ENCODE peak calls at places on chromosomes 16 and 17, in seven cellular contexts. G is Karpas-422; S is neural progenitor cell; K is heart left ventricle; D is RWPE1; E is caudate nucleus; B is CD8-positive, alpha-beta memory T cell. I is an unnamed sample.

GRCh38 chr17:38741853-38742421 is 6.2 kb downstream of the PCGF2 start:
- DNase-seq in G (no peak), S (no peak), K (peak; percentile 68), D (no peak), E (no peak), B (no peak), I (no peak)

GRCh38 chr16:85673529-85674417 is 15.0 kb downstream of the GINS2 start:
- DNase-seq in G (no peak), S (no peak), K (peak; percentile 82), D (no peak), E (no peak), B (no peak), I (peak; percentile 92)

GRCh38 chr16:1503110-1503955 is 10.2 kb downstream of the TELO2 start:
- DNase-seq in G (no peak), S (no peak), K (no peak), D (no peak), E (no peak), B (no peak), I (no peak)

GRCh38 chr16:87806246-87806607 is 40.4 kb upstream of the KLHDC4 start:
- DNase-seq in G (peak; percentile 82), S (no peak), K (no peak), D (peak; percentile 37), E (no peak), B (no peak), I (no peak)

GRCh38 chr16:87407511-87408112 is 15.5 kb downstream of the MAP1LC3B start:
- DNase-seq in G (no peak), S (no peak), K (peak; percentile 73), D (peak; percentile 76), E (no peak), B (no peak), I (no peak)

GRCh38 chr16:84582958-84583516 is 34.8 kb downstream of the COTL1 start:
- DNase-seq in G (no peak), S (no peak), K (peak; percentile 21), D (no peak), E (no peak), B (no peak), I (no peak)

GRCh38 chr16:65889533-65889966 is 476.9 kb upstream of the CDH5 start:
- DNase-seq in G (no peak), S (no peak), K (no peak), D (peak; percentile 32), E (no peak), B (no peak), I (no peak)

GRCh38 chr17:8192070-8192815 is 2.3 kb upstream of the BORCS6 start:
- DNase-seq in G (peak; percentile 93), S (peak; percentile 93), K (peak; percentile 89), D (peak; percentile 90), E (peak; percentile 94), B (peak; percentile 72), I (peak; percentile 95)

GRCh38 chr17:61567045-61567802 is 23.8 kb downstream of the NACA2 start:
- DNase-seq in G (peak; percentile 9), S (no peak), K (no peak), D (no peak), E (no peak), B (no peak), I (no peak)

GRCh38 chr16:58331024-58331707 is 36.3 kb upstream of the PRSS54 start:
- DNase-seq in G (peak; percentile 79), S (peak; percentile 74), K (no peak), D (no peak), E (no peak), B (no peak), I (no peak)

GRCh38 chr16:81905277-81905676 is 106.0 kb downstream of the SDR42E1 start:
- DNase-seq in G (no peak), S (no peak), K (no peak), D (no peak), E (no peak), B (no peak), I (no peak)

GRCh38 chr17:33292981-33293867 is at the start of gene ASIC2:
- DNase-seq in G (no peak), S (peak; percentile 89), K (no peak), D (peak; percentile 53), E (peak; percentile 14), B (no peak), I (peak; percentile 73)

GRCh38 chr16:20851601-20852000 is 45.3 kb downstream of the REXO5 start:
- DNase-seq in G (no peak), S (no peak), K (peak; percentile 91), D (peak; percentile 79), E (peak; percentile 15), B (no peak), I (peak; percentile 92)

GRCh38 chr16:56632848-56633365 is 448 bp downstream of the MT1M start:
- DNase-seq in G (no peak), S (no peak), K (no peak), D (no peak), E (no peak), B (no peak), I (no peak)
- H3K27ac ChIP-seq in G (no peak overlapping the region), S (no peak overlapping the region), K (peak overlapping the region; percentile 79), D (peak overlapping the region; percentile 24), E (peak overlapping the region; percentile 83), B (no peak overlapping the region), I (peak overlapping the region; percentile 69)

GRCh38 chr17:1942666-1943431 is 82.3 kb downstream of the RTN4RL1 start:
- DNase-seq in G (no peak), S (no peak), K (no peak), D (no peak), E (no peak), B (no peak), I (no peak)

GRCh38 chr17:1941241-1942065 is 83.7 kb downstream of the RTN4RL1 start:
- DNase-seq in G (no peak), S (peak; percentile 35), K (no peak), D (no peak), E (no peak), B (no peak), I (no peak)

GRCh38 chr17:1939979-1940809 is 84.9 kb downstream of the RTN4RL1 start:
- DNase-seq in G (no peak), S (no peak), K (no peak), D (no peak), E (no peak), B (no peak), I (no peak)

GRCh38 chr17:1942066-1942365 is 83.1 kb downstream of the RTN4RL1 start:
- DNase-seq in G (no peak), S (no peak), K (no peak), D (no peak), E (no peak), B (no peak), I (no peak)

DNA sequence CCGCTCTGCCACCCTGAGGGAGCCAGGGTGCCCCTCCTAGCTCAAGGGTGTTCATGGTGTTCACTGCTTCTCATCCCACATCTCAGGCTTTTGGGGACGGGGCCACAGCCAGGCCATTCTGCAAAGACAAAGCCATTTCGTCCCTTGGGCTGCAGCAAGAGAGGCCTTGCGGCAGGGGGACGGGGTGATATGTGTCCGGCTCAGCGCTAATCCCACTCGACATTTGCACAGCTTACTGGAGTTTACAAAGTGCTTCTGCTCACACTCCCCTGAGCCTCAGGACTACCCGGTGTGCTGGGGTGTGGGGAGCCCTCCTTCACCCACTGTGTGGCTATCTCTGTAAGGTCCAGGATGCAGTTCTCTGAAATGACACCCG is 84.3 kb downstream of the RTN4RL1 start:
- DNase-seq in G (no peak), S (peak; percentile 31), K (no peak), D (no peak), E (no peak), B (no peak), I (no peak)
- H3K27ac ChIP-seq in G (no peak overlapping the region), S (no peak overlapping the region), K (no peak overlapping the region), D (no peak overlapping the region), E (no peak overlapping the region), B (no peak overlapping the region), I (no peak overlapping the region)

GRCh38 chr17:57467226-57467625 is 210.9 kb downstream of the MSI2 start:
- DNase-seq in G (no peak), S (no peak), K (no peak), D (no peak), E (no peak), B (no peak), I (no peak)

GRCh38 chr17:57467801-57468200 is 211.5 kb downstream of the MSI2 start:
- DNase-seq in G (no peak), S (no peak), K (no peak), D (no peak), E (no peak), B (no peak), I (no peak)

GRCh38 chr17:57471941-57472368 is 215.6 kb downstream of the MSI2 start:
- DNase-seq in G (no peak), S (peak; percentile 69), K (no peak), D (no peak), E (no peak), B (no peak), I (no peak)

GRCh38 chr17:57470906-57471305 is 214.6 kb downstream of the MSI2 start:
- DNase-seq in G (no peak), S (no peak), K (no peak), D (no peak), E (no peak), B (no peak), I (no peak)

DNA sequence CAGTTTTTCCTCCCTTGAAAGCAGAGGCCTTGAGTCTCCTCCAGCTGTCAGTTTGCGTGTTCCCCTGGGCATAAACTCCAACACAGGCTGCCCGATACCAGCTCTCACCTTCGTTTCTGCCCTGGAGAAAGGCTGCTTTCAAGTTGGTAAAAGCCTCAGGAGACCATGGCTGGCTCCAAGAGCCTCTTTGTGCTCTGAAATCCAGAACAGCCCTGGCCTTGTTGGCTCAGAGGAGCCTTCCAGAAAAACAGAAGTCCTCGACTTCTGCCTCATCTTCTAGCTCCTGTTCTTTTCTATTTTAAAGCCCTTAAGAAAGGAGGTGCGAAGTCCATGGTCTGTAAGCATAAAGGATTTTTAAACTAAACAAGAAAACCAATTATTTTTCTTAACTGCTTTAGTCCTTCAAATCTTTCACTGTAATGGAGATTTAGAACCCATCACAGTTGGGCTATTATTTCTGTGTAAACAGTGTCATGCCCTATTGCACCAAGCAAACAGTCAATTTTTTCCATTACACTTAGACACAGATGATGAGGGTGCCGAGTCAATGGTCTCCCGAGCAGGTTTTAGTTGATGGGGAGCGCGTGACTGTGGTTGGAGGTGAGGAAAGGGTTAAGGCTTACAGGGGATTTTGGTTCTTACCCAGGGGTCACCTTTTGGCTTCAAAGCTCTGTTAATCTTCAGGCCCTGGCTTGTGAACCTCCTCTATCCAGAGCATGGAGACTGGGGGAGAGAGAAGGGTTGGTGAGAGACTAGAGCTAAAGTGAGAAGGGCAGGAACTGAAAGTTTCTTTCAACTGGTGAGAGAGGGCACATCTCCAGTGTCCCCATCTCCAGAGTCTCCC is 212.8 kb downstream of the MSI2 start:
- DNase-seq in G (no peak), S (no peak), K (no peak), D (no peak), E (no peak), B (no peak), I (no peak)
- H3K27ac ChIP-seq in G (peak overlapping the region; percentile 47), S (peak overlapping the region; percentile 90), K (no peak overlapping the region), D (no peak overlapping the region), E (peak overlapping the region; percentile 52), B (no peak overlapping the region), I (peak overlapping the region; percentile 50)

GRCh38 chr17:15966183-15966878 is 21.4 kb downstream of the ADORA2B start:
- DNase-seq in G (no peak), S (peak; percentile 89), K (no peak), D (no peak), E (no peak), B (peak; percentile 23), I (no peak)

GRCh38 chr17:15965510-15965909 is 20.6 kb downstream of the ADORA2B start:
- DNase-seq in G (no peak), S (peak; percentile 40), K (no peak), D (no peak), E (no peak), B (no peak), I (no peak)

GRCh38 chr17:15969463-15969862 is 24.5 kb downstream of the ADORA2B start:
- DNase-seq in G (no peak), S (no peak), K (no peak), D (no peak), E (no peak), B (no peak), I (no peak)

GRCh38 chr17:15966879-15967248 is 21.9 kb downstream of the ADORA2B start:
- DNase-seq in G (no peak), S (peak; percentile 53), K (no peak), D (no peak), E (no peak), B (no peak), I (no peak)

GRCh38 chr17:15967706-15968399 is 22.9 kb downstream of the ADORA2B start:
- DNase-seq in G (no peak), S (no peak), K (no peak), D (no peak), E (no peak), B (no peak), I (no peak)
- H3K27ac ChIP-seq in G (no peak overlapping the region), S (no peak overlapping the region), K (no peak overlapping the region), D (peak overlapping the region; percentile 59), E (peak overlapping the region; percentile 93), B (no peak overlapping the region), I (no peak overlapping the region)

I was measured in testis.